ENCODE peak calls at places on chromosome 20, in five cellular contexts. R is H7; L is CD8-positive, alpha-beta memory T cell; I is naive thymus-derived CD4-positive, alpha-beta T cell; F is lower leg skin. Y is an unnamed sample.
A peak's percentile ranks its signal among the peaks of the same experiment; 100 is the strongest.

GRCh38 chr20:52192296-52193007 is 873 bp upstream of the ZFP64 start:
- DNase-seq in R (peak; percentile 67), L (no peak), I (no peak), F (no peak), Y (peak; percentile 59)

GRCh38 chr20:61953037-61953788 is 112.5 kb downstream of the TAF4 start:
- DNase-seq in R (no peak), L (no peak), I (no peak), F (peak; percentile 65), Y (no peak)

GRCh38 chr20:61918548-61918947 is 147.1 kb downstream of the TAF4 start:
- DNase-seq in R (peak; percentile 82), L (no peak), I (no peak), F (no peak), Y (no peak)

GRCh38 chr20:39800111-39800510 is 838.0 kb downstream of the DHX35 start:
- DNase-seq in R (no peak), L (no peak), I (no peak), F (no peak), Y (no peak)

GRCh38 chr20:34989670-34990069 is 34.0 kb downstream of the MYH7B start:
- DNase-seq in R (no peak), L (no peak), I (no peak), F (no peak), Y (no peak)

GRCh38 chr20:36631651-36632050 is 14.3 kb downstream of the SLA2 start:
- DNase-seq in R (no peak), L (no peak), I (no peak), F (no peak), Y (peak; percentile 25)

GRCh38 chr20:34639755-34640222 is 37.1 kb downstream of the PIGU start:
- DNase-seq in R (no peak), L (no peak), I (no peak), F (no peak), Y (no peak)

GRCh38 chr20:58306421-58307261 is 2.9 kb upstream of the RAB22A start:
- DNase-seq in R (no peak), L (peak; percentile 57), I (peak; percentile 84), F (no peak), Y (peak; percentile 41)

GRCh38 chr20:50723672-50724071 is 7.7 kb upstream of the PARD6B start:
- DNase-seq in R (no peak), L (no peak), I (no peak), F (peak; percentile 50), Y (no peak)

GRCh38 chr20:44187054-44187762 is at the start of gene JPH2:
- DNase-seq in R (peak; percentile 87), L (no peak), I (no peak), F (peak; percentile 86), Y (peak; percentile 69)
- H3K4me3 ChIP-seq in R (peak within 1 kb of the TSS; percentile 41), L (no peak within 1 kb of the TSS), I (no peak within 1 kb of the TSS), F (peak within 1 kb of the TSS; percentile 1), Y (peak within 1 kb of the TSS; percentile 75)

GRCh38 chr20:38109025-38109541 is 56.0 kb downstream of the TGM2 start:
- DNase-seq in R (no peak), L (no peak), I (no peak), F (peak; percentile 85), Y (no peak)

GRCh38 chr20:38112249-38112942 is 52.7 kb downstream of the TGM2 start:
- DNase-seq in R (no peak), L (no peak), I (no peak), F (peak; percentile 77), Y (no peak)

GRCh38 chr20:38109657-38110524 is 55.2 kb downstream of the TGM2 start:
- DNase-seq in R (no peak), L (no peak), I (no peak), F (peak; percentile 93), Y (peak; percentile 84)

GRCh38 chr20:38111366-38112232 is 53.5 kb downstream of the TGM2 start:
- DNase-seq in R (no peak), L (no peak), I (no peak), F (peak; percentile 43), Y (peak; percentile 92)

DNA sequence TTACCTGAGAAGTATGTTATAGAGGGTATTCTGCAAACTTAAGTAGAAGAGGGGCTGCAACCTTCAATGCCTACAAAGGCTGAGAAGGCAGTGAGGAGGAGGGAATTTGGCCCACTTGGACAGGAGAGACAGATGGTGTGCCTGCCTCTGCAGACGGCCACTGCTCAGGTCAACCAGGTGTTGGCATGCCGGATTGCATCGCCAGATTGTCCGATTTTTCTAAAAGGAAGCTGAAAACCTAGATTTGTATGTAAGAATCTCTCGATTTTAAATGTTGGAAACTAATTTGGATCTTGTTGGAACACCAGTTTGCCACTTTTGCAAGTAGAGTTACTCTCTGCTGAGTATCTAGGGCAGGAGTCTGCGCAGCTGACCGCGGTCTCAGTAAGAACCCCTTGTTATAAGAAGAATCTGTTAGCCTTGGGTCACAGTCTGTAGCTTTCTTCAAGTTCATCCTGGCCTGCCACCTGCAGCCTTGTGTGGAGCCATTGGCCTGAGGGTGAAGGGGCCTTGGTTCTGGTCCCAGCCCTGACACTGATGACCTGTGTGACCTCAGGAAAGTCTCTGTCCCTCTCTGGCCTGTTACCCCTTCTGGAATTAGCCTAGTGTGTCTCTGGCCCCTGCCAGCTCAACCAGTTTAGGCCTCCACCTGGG is 54.4 kb downstream of the TGM2 start:
- DNase-seq in R (no peak), L (no peak), I (no peak), F (peak; percentile 58), Y (no peak)
- H3K4me3 ChIP-seq in R (no peak overlapping the region), L (no peak overlapping the region), I (no peak overlapping the region), F (no peak overlapping the region), Y (no peak overlapping the region)

GRCh38 chr20:47350181-47350550 is 6.3 kb downstream of the ZMYND8 start:
- DNase-seq in R (no peak), L (no peak), I (peak; percentile 38), F (no peak), Y (no peak)

GRCh38 chr20:47352332-47353223 is 3.9 kb downstream of the ZMYND8 start:
- DNase-seq in R (no peak), L (no peak), I (no peak), F (no peak), Y (no peak)

GRCh38 chr20:47353224-47353696 is 3.2 kb downstream of the ZMYND8 start:
- DNase-seq in R (no peak), L (no peak), I (no peak), F (no peak), Y (no peak)

GRCh38 chr20:47350691-47351545 is 5.6 kb downstream of the ZMYND8 start:
- DNase-seq in R (no peak), L (no peak), I (no peak), F (no peak), Y (no peak)

GRCh38 chr20:47351643-47352331 is 4.7 kb downstream of the ZMYND8 start:
- DNase-seq in R (no peak), L (no peak), I (no peak), F (no peak), Y (peak; percentile 46)
- H3K4me3 ChIP-seq in R (no peak overlapping the region), L (peak overlapping the region; percentile 31), I (peak overlapping the region; percentile 35), F (no peak overlapping the region), Y (no peak overlapping the region)

DNA sequence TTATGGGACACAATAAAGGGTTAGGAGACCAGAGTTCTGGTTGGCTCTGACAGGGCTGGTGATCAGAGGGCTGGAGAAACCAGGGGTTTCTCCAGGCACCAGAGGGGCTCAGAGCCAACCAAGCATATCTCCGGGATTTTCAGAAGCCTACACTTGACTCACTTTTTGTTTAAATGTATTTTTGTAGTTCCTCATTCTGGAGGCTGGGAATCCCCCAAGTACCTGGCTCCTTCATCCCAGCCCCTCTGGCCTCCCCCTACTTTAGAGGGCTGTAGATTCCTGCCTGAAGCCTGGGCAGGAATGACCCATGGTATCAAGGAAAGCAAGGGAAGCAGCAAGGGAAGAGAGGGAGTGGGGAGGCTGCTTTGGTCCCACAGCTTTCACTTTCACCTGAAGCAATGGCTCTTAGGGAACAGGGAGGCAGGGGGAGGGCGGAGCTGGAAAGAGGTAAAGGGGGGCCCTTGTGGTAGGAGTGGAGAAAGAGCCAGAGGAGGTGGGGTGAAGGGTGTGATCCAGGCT is 973 bp downstream of the CD40 start:
- DNase-seq in R (no peak), L (no peak), I (no peak), F (peak; percentile 74), Y (no peak)
- H3K4me3 ChIP-seq in R (peak overlapping the region; percentile 57), L (no peak overlapping the region), I (no peak overlapping the region), F (no peak overlapping the region), Y (no peak overlapping the region)